ENCODE peak calls at places on chromosome 12, in ten cellular contexts. B is NCI-H2081; H is fibroblast of lung; G is CD4-positive, CD25-positive, alpha-beta regulatory T cell; Y is CD8-positive, alpha-beta memory T cell; K is epithelial cell of esophagus; R is activated CD4-positive, alpha-beta T cell treated with anti-CD3 and anti-CD28 coated beads, Interleukin-2, amount 50 U/mL, for 48 hours; W is HEK293T; U is fibroblast of mammary gland; M is neural progenitor cell. L is an unnamed sample.

GRCh38 chr12:119208626-119209061 is 29.9 kb downstream of the HSPB8 start:
- DNase-seq in B (peak; percentile 11), H (peak; percentile 58), G (no peak), Y (no peak), K (peak; percentile 66), R (no peak), W (no peak), U (peak; percentile 68), M (peak; percentile 57), L (peak; percentile 17)

GRCh38 chr12:56086096-56086495 is 6.1 kb downstream of the ERBB3 start:
- DNase-seq in B (no peak), H (no peak), G (no peak), Y (no peak), K (peak; percentile 94), R (no peak), W (no peak), U (no peak), M (no peak), L (no peak)

GRCh38 chr12:80622271-80622670 is 85.2 kb upstream of the MYF6 start:
- DNase-seq in B (peak; percentile 57), H (peak; percentile 30), G (no peak), Y (no peak), K (peak; percentile 10), R (no peak), W (no peak), U (peak; percentile 50), M (peak; percentile 14), L (no peak)

GRCh38 chr12:57452181-57452936 is 2.7 kb upstream of the INHBE start:
- DNase-seq in B (no peak), H (peak; percentile 86), G (no peak), Y (no peak), K (peak; percentile 48), R (no peak), W (no peak), U (peak; percentile 89), M (no peak), L (no peak)

GRCh38 chr12:66066929-66067281 is 63.6 kb downstream of the LLPH start:
- DNase-seq in B (no peak), H (no peak), G (no peak), Y (no peak), K (no peak), R (no peak), W (no peak), U (no peak), M (no peak), L (no peak)

GRCh38 chr12:94873368-94874085 is 130.0 kb downstream of the NDUFA12 start:
- DNase-seq in B (peak; percentile 43), H (no peak), G (no peak), Y (no peak), K (no peak), R (no peak), W (peak; percentile 75), U (no peak), M (peak; percentile 85), L (peak; percentile 10)

GRCh38 chr12:89181271-89181920 is 170.9 kb downstream of the DUSP6 start:
- DNase-seq in B (no peak), H (peak; percentile 73), G (peak; percentile 75), Y (no peak), K (peak; percentile 88), R (no peak), W (no peak), U (peak; percentile 81), M (no peak), L (no peak)

GRCh38 chr12:47408171-47408871 is 297.5 kb downstream of the RPAP3 start:
- DNase-seq in B (peak; percentile 42), H (no peak), G (peak; percentile 73), Y (peak; percentile 58), K (peak; percentile 82), R (no peak), W (no peak), U (no peak), M (peak; percentile 39), L (no peak)

GRCh38 chr12:50589650-50590435 is 85.1 kb downstream of the DIP2B start:
- DNase-seq in B (no peak), H (peak; percentile 48), G (peak; percentile 49), Y (no peak), K (peak; percentile 67), R (peak; percentile 26), W (no peak), U (peak; percentile 70), M (no peak), L (peak; percentile 21)

GRCh38 chr12:74782086-74782485 is 244.5 kb downstream of the ATXN7L3B start:
- DNase-seq in B (no peak), H (no peak), G (no peak), Y (no peak), K (no peak), R (no peak), W (no peak), U (no peak), M (no peak), L (no peak)

GRCh38 chr12:95908573-95908972 is 33.8 kb downstream of the CCDC38 start:
- DNase-seq in B (no peak), H (peak; percentile 58), G (no peak), Y (no peak), K (no peak), R (no peak), W (no peak), U (peak; percentile 36), M (no peak), L (no peak)

GRCh38 chr12:124928095-124928911 is 13.9 kb upstream of the UBC start:
- DNase-seq in B (no peak), H (peak; percentile 86), G (no peak), Y (peak; percentile 8), K (peak; percentile 100), R (peak; percentile 56), W (no peak), U (peak; percentile 95), M (peak; percentile 31), L (no peak)

GRCh38 chr12:14630793-14631192 is 63.1 kb upstream of the PLBD1 start:
- DNase-seq in B (no peak), H (no peak), G (no peak), Y (no peak), K (no peak), R (no peak), W (no peak), U (no peak), M (no peak), L (no peak)

GRCh38 chr12:68767191-68767590 is 21.2 kb downstream of the SLC35E3 start:
- DNase-seq in B (no peak), H (no peak), G (no peak), Y (no peak), K (no peak), R (no peak), W (no peak), U (no peak), M (no peak), L (no peak)

GRCh38 chr12:132827763-132828703 is 636 bp downstream of the GOLGA3 start:
- DNase-seq in B (no peak), H (peak; percentile 76), G (peak; percentile 38), Y (peak; percentile 53), K (peak; percentile 75), R (peak; percentile 18), W (no peak), U (peak; percentile 88), M (no peak), L (no peak)

GRCh38 chr12:30824311-30824710 is 69.6 kb upstream of the CAPRIN2 start:
- DNase-seq in B (no peak), H (no peak), G (no peak), Y (no peak), K (no peak), R (no peak), W (no peak), U (no peak), M (no peak), L (no peak)

GRCh38 chr12:107684029-107684790 is 1.4 kb upstream of the PWP1 start:
- DNase-seq in B (peak; percentile 13), H (peak; percentile 3), G (peak; percentile 9), Y (no peak), K (no peak), R (no peak), W (no peak), U (peak; percentile 78), M (no peak), L (no peak)

GRCh38 chr12:84305144-84305543 is 607.5 kb downstream of the SLC6A15 start:
- DNase-seq in B (no peak), H (peak; percentile 64), G (no peak), Y (no peak), K (no peak), R (no peak), W (no peak), U (no peak), M (no peak), L (no peak)

GRCh38 chr12:69151254-69151751 is 88.1 kb upstream of the CPSF6 start:
- DNase-seq in B (no peak), H (peak; percentile 16), G (no peak), Y (no peak), K (no peak), R (no peak), W (no peak), U (peak; percentile 79), M (no peak), L (no peak)

GRCh38 chr12:120971299-120972180 is 6.8 kb upstream of the HNF1A start:
- DNase-seq in B (peak; percentile 62), H (peak; percentile 70), G (peak; percentile 69), Y (no peak), K (peak; percentile 74), R (peak; percentile 12), W (peak; percentile 72), U (peak; percentile 65), M (peak; percentile 62), L (peak; percentile 25)

GRCh38 chr12:107322063-107322462 is 228.7 kb upstream of the CRY1 start:
- DNase-seq in B (no peak), H (no peak), G (peak; percentile 66), Y (peak; percentile 52), K (no peak), R (peak; percentile 57), W (no peak), U (no peak), M (no peak), L (no peak)

GRCh38 chr12:132593521-132593920 is 16.9 kb downstream of the LRCOL1 start:
- DNase-seq in B (no peak), H (no peak), G (no peak), Y (no peak), K (no peak), R (no peak), W (no peak), U (no peak), M (no peak), L (peak; percentile 60)

GRCh38 chr12:83676896-83677295 is 990.2 kb downstream of the TMTC2 start:
- DNase-seq in B (no peak), H (no peak), G (no peak), Y (no peak), K (no peak), R (no peak), W (no peak), U (no peak), M (no peak), L (no peak)

GRCh38 chr12:93682846-93683261 is 5.7 kb downstream of the CRADD start:
- DNase-seq in B (no peak), H (no peak), G (no peak), Y (no peak), K (no peak), R (no peak), W (no peak), U (no peak), M (peak; percentile 24), L (peak; percentile 80)

GRCh38 chr12:53071591-53072551 is 7.3 kb downstream of the SPRYD3 start:
- DNase-seq in B (peak; percentile 39), H (peak; percentile 73), G (no peak), Y (peak; percentile 10), K (no peak), R (no peak), W (no peak), U (peak; percentile 76), M (peak; percentile 72), L (no peak)

GRCh38 chr12:82862069-82862841 is 175.5 kb downstream of the TMTC2 start:
- DNase-seq in B (no peak), H (no peak), G (no peak), Y (no peak), K (no peak), R (no peak), W (peak; percentile 52), U (no peak), M (no peak), L (no peak)

GRCh38 chr12:122917508-122918227 is 21.7 kb upstream of the VPS37B start:
- DNase-seq in B (no peak), H (peak; percentile 57), G (no peak), Y (no peak), K (peak; percentile 70), R (no peak), W (no peak), U (peak; percentile 81), M (no peak), L (peak; percentile 25)

L was measured in BE2C.